ENCODE peak calls at places on chromosomes 4 and X, in eight cellular contexts. E is adrenal gland, Y is mucosa of descending colon, Q is fibroblast of lung, V is thyroid gland, J is psoas muscle, X is hepatocyte, L is cardiac fibroblast. M is an unnamed sample.

GRCh38 chr4:88803600-88804096 is 106.0 kb upstream of the NAP1L5 start:
- DNase-seq in E (peak; percentile 48), V (no peak), Q (peak; percentile 97), L (peak; percentile 97), X (peak; percentile 50), J (no peak), Y (no peak), M (peak; percentile 98)

GRCh38 chrX:13223868-13224555 is 95.8 kb downstream of the ATXN3L start:
- DNase-seq in L (peak; percentile 96), J (no peak), E (no peak), Y (no peak), X (peak; percentile 40), Q (peak; percentile 81), V (no peak), M (peak; percentile 71)

GRCh38 chr4:3249681-3250437 is 900 bp downstream of the MSANTD1 start:
- DNase-seq in J (peak; percentile 7), V (no peak), L (no peak), X (no peak), Y (no peak), E (no peak), Q (no peak), M (no peak)

GRCh38 chr4:140935259-140935658 is 179.1 kb upstream of the TBC1D9 start:
- DNase-seq in Q (peak; percentile 43), J (no peak), X (peak; percentile 8), L (no peak), Y (no peak), E (peak; percentile 70), V (no peak), M (no peak)

GRCh38 chr4:110009526-110009925 is 96.8 kb downstream of the EGF start:
- DNase-seq in L (no peak), E (no peak), Y (no peak), X (no peak), J (no peak), V (no peak), Q (no peak), M (no peak)

GRCh38 chrX:17860811-17861495 is at the start of gene RAI2:
- DNase-seq in E (peak; percentile 45), L (no peak), Q (no peak), X (peak; percentile 50), J (peak; percentile 30), Y (peak; percentile 52), V (peak; percentile 67), M (no peak)

GRCh38 chr4:4675051-4675581 is 133.3 kb upstream of the STX18 start:
- DNase-seq in Y (no peak), V (no peak), J (no peak), L (no peak), E (no peak), X (no peak), Q (no peak), M (no peak)

GRCh38 chr4:189177130-189177529 is 763.5 kb upstream of the FRG1 start:
- DNase-seq in Y (no peak), E (no peak), L (no peak), Q (no peak), J (no peak), X (no peak), V (no peak), M (no peak)

GRCh38 chr4:80990851-80991250 is 39.7 kb upstream of the BMP3 start:
- DNase-seq in Q (no peak), Y (no peak), E (no peak), J (no peak), V (no peak), X (no peak), L (no peak), M (no peak)

GRCh38 chr4:41304221-41304620 is 47.5 kb downstream of the UCHL1 start:
- DNase-seq in L (no peak), E (no peak), J (no peak), Q (no peak), X (no peak), Y (no peak), V (peak; percentile 91), M (no peak)

GRCh38 chr4:20341121-20341758 is 89.5 kb downstream of the SLIT2 start:
- DNase-seq in Y (no peak), Q (no peak), X (no peak), J (no peak), L (no peak), V (no peak), E (no peak), M (no peak)

GRCh38 chrX:28668303-28668702 is 81.1 kb downstream of the IL1RAPL1 start:
- DNase-seq in Y (no peak), J (no peak), Q (no peak), X (no peak), E (no peak), L (no peak), V (no peak), M (no peak)

GRCh38 chr4:59987289-59987688 is 1212.8 kb upstream of the ADGRL3 start:
- DNase-seq in X (no peak), V (no peak), L (no peak), J (no peak), Y (no peak), Q (no peak), E (no peak), M (no peak)

GRCh38 chr4:26826721-26827120 is 33.9 kb upstream of the STIM2 start:
- DNase-seq in J (no peak), Y (no peak), X (no peak), Q (peak; percentile 14), L (peak; percentile 22), E (peak; percentile 23), V (peak; percentile 9), M (peak; percentile 31)

GRCh38 chr4:2341261-2341841 is 77.1 kb downstream of the ZFYVE28 start:
- DNase-seq in X (peak; percentile 6), L (no peak), Y (no peak), E (peak; percentile 19), J (no peak), Q (no peak), V (no peak), M (no peak)

GRCh38 chr4:632391-632790 is 7.0 kb downstream of the PDE6B start:
- DNase-seq in J (no peak), L (no peak), V (no peak), Q (no peak), X (no peak), E (no peak), Y (no peak), M (no peak)

DNA sequence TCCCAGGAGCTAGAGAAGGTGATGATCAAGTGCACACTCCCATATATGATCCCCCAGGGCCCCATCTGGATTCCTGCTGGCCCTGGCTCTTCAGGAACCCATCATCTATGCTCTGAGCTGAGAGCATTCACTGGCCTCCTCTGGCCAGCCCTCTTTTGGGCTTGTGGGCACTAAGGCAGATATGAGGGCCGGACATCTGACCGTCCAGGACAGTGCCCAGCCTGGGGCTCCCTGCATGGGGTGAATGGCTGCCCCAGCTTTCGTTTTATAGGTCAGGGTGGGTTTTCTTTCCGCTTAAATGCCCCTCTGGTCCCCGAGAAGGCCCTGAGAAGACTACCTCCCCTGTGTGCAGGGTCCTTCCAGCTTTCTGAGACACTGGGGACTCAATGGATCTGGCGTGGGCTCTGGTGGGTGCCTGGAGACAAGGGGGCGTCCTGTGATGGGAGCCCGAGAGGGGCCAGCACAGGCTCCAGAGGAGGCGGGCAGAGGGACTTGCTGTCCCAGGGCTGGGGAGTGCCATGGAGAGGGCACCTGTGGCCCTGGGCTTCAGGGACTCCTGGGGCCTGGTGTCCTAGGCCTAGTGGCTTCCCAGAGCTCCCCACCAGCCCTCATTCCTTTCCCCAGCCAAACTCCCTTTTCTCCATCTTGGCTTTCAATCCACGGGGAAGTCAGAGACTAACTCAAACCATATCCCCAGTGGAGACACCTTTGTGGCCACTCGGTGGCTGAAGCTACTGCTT is 39.5 kb upstream of the GRPEL1 start:
- DNase-seq in X (no peak), Y (no peak), V (no peak), Q (no peak), L (no peak), E (no peak), J (no peak), M (no peak)
- TF ChIP-seq CTCF in X (no peak), Y (no peak), V (no peak), Q (no peak), L (no peak), E (no peak), J (no peak), M (no peak)

DNA sequence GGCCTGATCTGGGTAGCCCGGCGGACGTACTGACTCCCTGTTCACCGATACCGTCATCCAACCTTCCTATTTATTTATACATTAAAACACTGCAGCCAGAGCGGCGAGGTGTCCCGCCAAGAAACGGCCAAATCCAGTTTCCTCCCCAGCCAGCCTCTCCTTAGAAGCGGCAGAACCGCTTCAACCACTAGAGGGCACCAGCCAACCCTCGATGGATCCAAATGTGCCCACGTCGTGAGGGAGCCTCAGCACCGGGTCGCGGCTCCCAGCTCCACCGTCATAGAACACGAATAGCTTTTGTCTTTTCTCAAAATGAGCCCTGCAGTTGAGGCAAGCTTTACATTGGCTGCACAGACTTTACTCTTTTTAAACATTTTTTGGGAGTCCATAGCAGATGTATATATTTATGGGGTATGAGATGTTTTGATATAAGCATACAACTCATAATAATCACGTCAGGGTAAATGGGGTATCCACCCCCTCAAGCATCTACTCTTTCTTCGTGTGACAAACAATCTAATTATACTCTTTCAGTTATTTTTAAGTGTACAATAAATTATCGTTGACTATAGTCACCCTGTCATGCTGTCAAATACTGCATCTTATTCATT is 13.0 kb upstream of the HELT start:
- DNase-seq in Y (peak; percentile 72), J (peak; percentile 80), L (peak; percentile 80), V (peak; percentile 88), E (peak; percentile 89), X (peak; percentile 90), Q (peak; percentile 77), M (peak; percentile 68)
- H3K4me3 ChIP-seq in Y (no peak overlapping the region), J (peak overlapping the region; percentile 53), L (peak overlapping the region; percentile 22), V (no peak overlapping the region), E (no peak overlapping the region), X (no peak overlapping the region), Q (peak overlapping the region; percentile 39), M (no peak overlapping the region)

DNA sequence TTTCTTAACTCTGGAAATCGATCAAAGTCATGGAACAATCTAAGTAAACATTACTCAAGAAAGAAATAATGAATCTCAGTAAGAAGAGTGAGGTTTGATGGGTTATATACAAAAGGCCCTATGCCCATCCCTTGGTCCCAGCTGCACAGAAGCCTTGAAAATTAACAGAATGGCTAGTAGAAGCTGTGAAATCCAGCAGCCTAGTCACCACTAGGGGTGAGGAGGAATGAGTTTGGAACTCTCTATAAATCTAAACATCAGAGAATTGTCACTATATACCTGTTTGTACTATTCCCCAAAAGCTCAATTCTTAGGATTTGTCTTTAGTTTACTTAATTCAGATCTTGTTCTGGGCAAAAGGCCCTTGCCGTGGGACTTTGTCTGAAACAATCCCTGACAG is 313.9 kb upstream of the GRID2 start:
- DNase-seq in L (no peak), X (no peak), V (no peak), Q (no peak), Y (no peak), E (no peak), J (no peak), M (no peak)
- TF ChIP-seq CTCF in L (no peak), X (no peak), V (no peak), Q (no peak), Y (no peak), E (no peak), J (no peak), M (no peak)

DNA sequence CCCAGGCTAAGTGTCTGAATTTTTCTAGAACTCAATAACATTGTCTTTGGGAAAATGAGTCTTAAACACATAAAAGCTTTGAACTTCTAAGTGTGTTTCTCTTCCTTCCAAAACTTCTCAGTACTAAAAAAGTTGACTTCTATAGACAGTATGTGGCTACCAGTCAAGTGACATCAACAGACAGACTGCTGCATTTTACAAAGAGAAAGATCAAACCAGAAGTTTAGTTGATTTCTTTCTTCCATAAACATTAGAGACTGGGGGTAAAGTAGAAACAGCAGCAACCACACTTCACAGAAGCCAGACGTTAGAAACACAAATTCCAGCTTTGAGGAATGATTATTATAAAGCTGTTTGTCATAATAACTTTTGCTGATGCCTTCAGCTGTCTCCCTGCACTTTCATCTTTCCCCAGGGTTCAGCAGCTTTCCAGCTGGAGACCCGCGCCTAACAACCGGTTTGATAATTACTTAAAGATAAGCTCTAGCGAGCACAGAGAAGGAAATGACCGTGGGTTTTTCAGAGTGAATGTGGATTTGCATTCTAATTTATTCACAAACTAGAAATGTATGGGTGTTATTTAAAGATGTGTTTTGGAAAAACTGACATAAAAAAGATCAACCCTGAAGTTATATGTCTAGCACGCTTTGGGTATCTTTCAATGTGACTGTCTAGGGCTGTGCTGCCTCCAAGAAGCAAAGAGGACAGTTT is 15.2 kb upstream of the ENAM start:
- DNase-seq in V (no peak), L (no peak), E (no peak), Q (no peak), J (no peak), Y (no peak), X (peak; percentile 32), M (no peak)
- H3K4me3 ChIP-seq in V (no peak overlapping the region), L (no peak overlapping the region), E (no peak overlapping the region), Q (peak overlapping the region; percentile 61), J (peak overlapping the region; percentile 30), Y (no peak overlapping the region), X (no peak overlapping the region), M (no peak overlapping the region)